ENCODE peak calls at places on chromosomes 7 and 10, in five cellular contexts. P is dorsolateral prefrontal cortex, Z is body of pancreas, C is WERI-Rb-1, D is H1. F is an unnamed sample.

GRCh38 chr10:31508882-31509281 is 189.9 kb downstream of the ZEB1 start:
- DNase-seq in P (no peak), Z (no peak), D (no peak), C (no peak), F (no peak)

GRCh38 chr10:102501201-102502028 is 1.1 kb downstream of the ACTR1A start:
- DNase-seq in C (no peak), P (no peak), D (no peak), Z (no peak), F (no peak)

GRCh38 chr7:37320840-37321468 is 127.7 kb downstream of the ELMO1 start:
- DNase-seq in C (peak), P (no peak), D (no peak), Z (no peak), F (no peak)

GRCh38 chr10:118781536-118781935 is 26.8 kb upstream of the CACUL1 start:
- DNase-seq in Z (no peak), C (no peak), P (no peak), D (no peak), F (no peak)

GRCh38 chr7:7180725-7181428 is 1.5 kb upstream of the C1GALT1 start:
- DNase-seq in Z (no peak), D (no peak), P (no peak), C (no peak), F (no peak)

GRCh38 chr7:125357681-125358440 is 428.2 kb upstream of the POT1 start:
- DNase-seq in Z (no peak), P (no peak), C (no peak), D (no peak), F (no peak)

GRCh38 chr10:86223256-86223655 is 143.3 kb downstream of the GRID1 start:
- DNase-seq in Z (no peak), P (no peak), C (no peak), D (no peak), F (no peak)

GRCh38 chr7:80644054-80644453 is 5.6 kb downstream of the CD36 start:
- DNase-seq in C (no peak), D (no peak), Z (no peak), P (no peak), F (no peak)

GRCh38 chr10:94093286-94093905 is 99.7 kb downstream of the PLCE1 start:
- DNase-seq in C (peak), Z (no peak), D (no peak), P (no peak), F (no peak)

GRCh38 chr7:77866370-77866769 is 67.8 kb downstream of the PHTF2 start:
- DNase-seq in Z (no peak), P (no peak), D (no peak), C (no peak), F (no peak)

GRCh38 chr7:30162622-30163124 is 27.9 kb downstream of the MTURN start:
- DNase-seq in Z (no peak), P (no peak), C (no peak), D (no peak), F (no peak)

GRCh38 chr10:96390460-96390864 is 31.7 kb upstream of the OPALIN start:
- DNase-seq in P (peak), Z (peak), D (no peak), C (no peak), F (no peak)

GRCh38 chr10:102395677-102396197 is at the start of gene NFKB2:
- DNase-seq in D (no peak), Z (no peak), P (no peak), C (no peak), F (no peak)

GRCh38 chr10:33113111-33113856 is 155.3 kb upstream of the ITGB1 start:
- DNase-seq in P (no peak), D (no peak), Z (no peak), C (no peak), F (no peak)

GRCh38 chr10:22693371-22693784 is 21.0 kb downstream of the PIP4K2A start:
- DNase-seq in D (no peak), C (no peak), Z (no peak), P (no peak), F (no peak)

GRCh38 chr10:97842658-97843295 is 6.9 kb upstream of the GOLGA7B start:
- DNase-seq in D (no peak), Z (no peak), C (no peak), P (no peak), F (no peak)

GRCh38 chr7:70696139-70696782 is 435.7 kb upstream of the GALNT17 start:
- DNase-seq in P (no peak), Z (no peak), C (no peak), D (no peak), F (no peak)

GRCh38 chr10:34967411-34967880 is 122.7 kb downstream of the CUL2 start:
- DNase-seq in C (no peak), P (no peak), D (no peak), Z (peak), F (no peak)

GRCh38 chr7:2821842-2822507 is 22.1 kb downstream of the GNA12 start:
- DNase-seq in P (no peak), C (no peak), D (no peak), Z (no peak), F (no peak)

GRCh38 chr10:70828923-70829322 is 13.2 kb downstream of the SGPL1 start:
- DNase-seq in P (no peak), Z (no peak), C (no peak), D (no peak), F (no peak)

GRCh38 chr10:49784631-49785030 is 22.5 kb upstream of the OGDHL start:
- DNase-seq in C (no peak), D (no peak), P (no peak), Z (no peak), F (peak)

GRCh38 chr10:64658528-64658927 is 1137.3 kb downstream of the REEP3 start:
- DNase-seq in C (no peak), Z (no peak), P (no peak), D (no peak), F (no peak)

GRCh38 chr7:132771301-132771730 is 195.0 kb upstream of the PLXNA4 start:
- DNase-seq in D (no peak), Z (no peak), P (no peak), C (no peak), F (no peak)

GRCh38 chr7:112452102-112452888 is 2.0 kb downstream of the IFRD1 start:
- DNase-seq in Z (peak), P (peak), C (no peak), D (no peak), F (peak)
- TF ChIP-seq CTCF in Z (no peak), P (no peak), C (peak), D (peak), F (no peak)

GRCh38 chr10:106978746-106979145 is 185.8 kb downstream of the SORCS1 start:
- DNase-seq in C (no peak), P (no peak), D (no peak), Z (no peak), F (no peak)

GRCh38 chr10:106982248-106982647 is 182.3 kb downstream of the SORCS1 start:
- DNase-seq in D (no peak), Z (no peak), P (no peak), C (no peak), F (no peak)

GRCh38 chr10:106981461-106981850 is 183.1 kb downstream of the SORCS1 start:
- DNase-seq in Z (no peak), C (no peak), P (no peak), D (no peak), F (no peak)

DNA sequence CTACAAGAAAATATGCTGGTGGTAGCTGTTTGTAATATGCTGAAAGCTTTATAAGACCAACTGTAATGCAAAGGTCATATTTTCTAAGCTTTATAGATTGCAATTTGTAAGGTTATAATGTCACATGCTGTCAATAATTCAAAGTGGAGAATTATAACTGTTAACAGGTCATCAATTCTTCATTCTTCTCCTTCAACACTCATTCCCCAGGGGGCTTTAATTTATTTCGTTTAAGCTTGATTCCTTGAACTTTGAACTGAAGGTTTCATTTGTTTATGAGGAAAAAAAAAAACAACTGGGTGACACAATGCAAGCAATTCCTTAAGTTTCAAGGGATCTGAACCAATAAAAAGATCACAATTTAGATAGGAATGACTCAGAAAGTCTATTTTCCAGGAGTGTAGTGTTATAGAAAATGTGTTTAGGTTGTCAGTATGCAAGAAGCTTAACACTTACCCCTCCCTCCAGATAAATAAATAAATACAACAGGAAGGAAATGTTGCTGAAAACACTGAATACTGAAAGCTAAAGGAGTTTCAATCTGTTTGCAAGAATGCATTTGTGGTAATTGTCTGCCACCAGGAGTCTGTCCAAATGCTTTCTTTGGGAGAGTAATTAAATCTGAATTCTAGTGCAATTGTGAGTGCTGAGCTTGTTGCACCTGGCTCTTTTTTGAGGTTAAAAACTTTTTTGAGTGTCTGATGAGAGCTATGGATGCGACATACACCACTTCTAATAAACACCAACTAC is 183.6 kb downstream of the SORCS1 start:
- DNase-seq in Z (no peak), C (no peak), D (no peak), P (no peak), F (no peak)
- TF ChIP-seq CTCF in Z (no peak), C (no peak), D (no peak), P (no peak), F (no peak)

GRCh38 chr10:123143162-123143824 is 4.6 kb upstream of the HMX2 start:
- DNase-seq in Z (no peak), D (no peak), C (no peak), P (no peak), F (peak)

GRCh38 chr10:123145542-123146012 is 2.4 kb upstream of the HMX2 start:
- DNase-seq in P (no peak), C (no peak), Z (no peak), D (no peak), F (no peak)

GRCh38 chr10:123146013-123146891 is 1.7 kb upstream of the HMX2 start:
- DNase-seq in C (peak), Z (no peak), P (no peak), D (no peak), F (peak)

GRCh38 chr10:123143825-123144168 is 4.1 kb upstream of the HMX2 start:
- DNase-seq in D (no peak), Z (no peak), P (no peak), C (no peak), F (no peak)

DNA sequence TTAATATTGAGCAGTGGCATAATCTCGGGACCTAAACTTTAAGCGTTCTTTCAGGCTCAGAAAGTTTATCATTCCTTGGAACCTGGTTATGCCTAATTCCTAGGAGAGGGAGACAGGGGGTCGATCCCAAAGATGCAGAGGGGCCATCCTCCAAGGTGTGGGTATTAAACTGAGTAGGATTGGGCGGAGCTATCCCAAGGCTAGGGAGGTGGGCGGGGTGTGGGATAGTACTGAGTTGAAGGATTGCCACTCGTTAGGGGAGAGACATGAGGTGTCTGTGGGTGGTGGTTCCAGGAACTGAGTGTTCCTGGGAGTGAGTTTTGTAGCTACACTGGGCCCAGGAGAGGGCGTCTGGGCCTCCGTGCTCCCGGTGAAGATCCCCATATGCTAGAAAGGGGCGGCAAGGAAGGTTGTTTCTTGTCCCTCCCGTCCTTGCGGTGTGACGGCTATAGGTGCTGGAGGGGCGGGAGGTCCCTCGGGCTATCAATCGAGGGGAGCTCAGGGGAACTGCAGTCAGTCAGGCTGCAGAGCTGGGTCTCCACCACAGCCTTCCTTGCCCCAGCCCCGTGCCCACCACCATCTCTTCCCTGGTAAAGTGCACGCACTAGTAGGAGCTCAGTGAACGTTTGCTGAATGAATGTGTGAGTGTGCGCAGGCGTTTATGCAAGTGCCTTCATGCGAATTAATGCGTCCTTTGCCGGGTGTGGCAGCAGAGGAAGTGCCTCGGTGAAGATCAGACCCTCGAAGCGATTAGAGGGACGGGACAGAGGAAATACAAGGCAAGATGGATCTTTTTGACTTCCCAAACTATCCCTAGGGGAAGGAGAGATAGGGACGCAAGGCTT is 3.0 kb upstream of the HMX2 start:
- DNase-seq in C (peak), Z (no peak), D (no peak), P (no peak), F (no peak)
- TF ChIP-seq CTCF in C (peak), Z (no peak), D (no peak), P (no peak), F (no peak)

DNA sequence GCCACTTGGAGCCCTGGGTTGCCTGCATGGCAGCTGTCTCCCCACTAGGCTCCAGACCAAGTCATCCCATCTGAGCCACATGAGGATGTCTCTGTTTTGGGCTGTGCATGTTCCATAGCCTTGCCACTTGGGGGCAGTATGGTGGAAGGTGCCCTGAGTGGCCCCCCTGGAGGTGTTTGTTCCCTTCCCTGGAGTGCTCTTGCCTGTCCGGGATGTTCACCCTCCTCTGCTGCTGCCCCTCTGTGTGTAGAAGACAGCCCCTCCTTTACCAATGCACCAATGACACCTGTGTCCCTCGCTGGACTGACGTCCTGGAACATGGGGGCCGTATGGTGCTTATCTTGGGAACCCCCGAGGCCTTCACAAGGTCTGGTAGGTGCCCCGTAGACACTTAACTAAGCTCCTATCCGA is 100.2 kb downstream of the ACTR3B start:
- DNase-seq in P (no peak), C (peak), D (peak), Z (no peak), F (no peak)
- TF ChIP-seq CTCF in P (no peak), C (peak), D (peak), Z (no peak), F (peak)